ENCODE peak calls at places on chromosomes 7 and 10, in six cellular contexts. One of them, this sample, is unnamed.

GRCh38 chr7:66845382-66846095 is 75.5 kb upstream of the TMEM248 start:
- DNase-seq in GM12865: no peak
- DNase-seq in fibroblast of lung: peak; percentile 1
- DNase-seq in fibroblast of mammary gland: no peak
- DNase-seq in bronchial epithelial cell: no peak
- DNase-seq in sigmoid colon: no peak
- DNase-seq in this sample: no peak

GRCh38 chr7:15972767-15973362 is 286.4 kb upstream of the MEOX2 start:
- DNase-seq in GM12865: no peak
- DNase-seq in fibroblast of lung: peak; percentile 45
- DNase-seq in fibroblast of mammary gland: peak; percentile 45
- DNase-seq in bronchial epithelial cell: peak; percentile 24
- DNase-seq in sigmoid colon: no peak
- DNase-seq in this sample: peak; percentile 57

GRCh38 chr10:69321865-69322264 is 43.6 kb downstream of the HK1 start:
- DNase-seq in GM12865: no peak
- DNase-seq in fibroblast of lung: peak; percentile 44
- DNase-seq in fibroblast of mammary gland: no peak
- DNase-seq in bronchial epithelial cell: no peak
- DNase-seq in sigmoid colon: no peak
- DNase-seq in this sample: peak; percentile 57

GRCh38 chr10:76403876-76404275 is 972.5 kb downstream of the LRMDA start:
- DNase-seq in GM12865: no peak
- DNase-seq in fibroblast of lung: peak; percentile 69
- DNase-seq in fibroblast of mammary gland: peak; percentile 68
- DNase-seq in bronchial epithelial cell: peak; percentile 55
- DNase-seq in sigmoid colon: no peak
- DNase-seq in this sample: no peak

GRCh38 chr10:48780341-48780740 is 95.7 kb downstream of the WDFY4 start:
- DNase-seq in GM12865: no peak
- DNase-seq in fibroblast of lung: no peak
- DNase-seq in fibroblast of mammary gland: no peak
- DNase-seq in bronchial epithelial cell: no peak
- DNase-seq in sigmoid colon: no peak
- DNase-seq in this sample: no peak

GRCh38 chr7:10577866-10578374 is 395.8 kb upstream of the PHF14 start:
- DNase-seq in GM12865: no peak
- DNase-seq in fibroblast of lung: no peak
- DNase-seq in fibroblast of mammary gland: no peak
- DNase-seq in bronchial epithelial cell: no peak
- DNase-seq in sigmoid colon: no peak
- DNase-seq in this sample: no peak

GRCh38 chr10:338176-339037 is 203.2 kb downstream of the ZMYND11 start:
- DNase-seq in GM12865: no peak
- DNase-seq in fibroblast of lung: peak; percentile 69
- DNase-seq in fibroblast of mammary gland: peak; percentile 60
- DNase-seq in bronchial epithelial cell: peak; percentile 91
- DNase-seq in sigmoid colon: no peak
- DNase-seq in this sample: no peak

GRCh38 chr7:154569916-154570315 is 433.0 kb downstream of the PAXIP1 start:
- DNase-seq in GM12865: no peak
- DNase-seq in fibroblast of lung: no peak
- DNase-seq in fibroblast of mammary gland: no peak
- DNase-seq in bronchial epithelial cell: no peak
- DNase-seq in sigmoid colon: no peak
- DNase-seq in this sample: no peak

GRCh38 chr7:121960678-121961461 is 87.9 kb downstream of the PTPRZ1 start:
- DNase-seq in GM12865: no peak
- DNase-seq in fibroblast of lung: peak; percentile 37
- DNase-seq in fibroblast of mammary gland: peak; percentile 84
- DNase-seq in bronchial epithelial cell: peak; percentile 97
- DNase-seq in sigmoid colon: no peak
- DNase-seq in this sample: peak; percentile 74

GRCh38 chr7:46975493-46975892 is 606.4 kb downstream of the TNS3 start:
- DNase-seq in GM12865: no peak
- DNase-seq in fibroblast of lung: no peak
- DNase-seq in fibroblast of mammary gland: no peak
- DNase-seq in bronchial epithelial cell: no peak
- DNase-seq in sigmoid colon: no peak
- DNase-seq in this sample: no peak

GRCh38 chr7:131602304-131602993 is 46.0 kb upstream of the PODXL start:
- DNase-seq in GM12865: no peak
- DNase-seq in fibroblast of lung: no peak
- DNase-seq in fibroblast of mammary gland: no peak
- DNase-seq in bronchial epithelial cell: no peak
- DNase-seq in sigmoid colon: no peak
- DNase-seq in this sample: no peak

GRCh38 chr10:58212622-58213021 is 55.1 kb downstream of the IPMK start:
- DNase-seq in GM12865: no peak
- DNase-seq in fibroblast of lung: no peak
- DNase-seq in fibroblast of mammary gland: no peak
- DNase-seq in bronchial epithelial cell: no peak
- DNase-seq in sigmoid colon: no peak
- DNase-seq in this sample: no peak

GRCh38 chr10:34319197-34319846 is 495.8 kb downstream of the PARD3 start:
- DNase-seq in GM12865: no peak
- DNase-seq in fibroblast of lung: peak; percentile 99
- DNase-seq in fibroblast of mammary gland: peak; percentile 95
- DNase-seq in bronchial epithelial cell: peak; percentile 97
- DNase-seq in sigmoid colon: no peak
- DNase-seq in this sample: peak; percentile 97

GRCh38 chr10:104485632-104486031 is 132.0 kb downstream of the CFAP58 start:
- DNase-seq in GM12865: no peak
- DNase-seq in fibroblast of lung: no peak
- DNase-seq in fibroblast of mammary gland: no peak
- DNase-seq in bronchial epithelial cell: no peak
- DNase-seq in sigmoid colon: no peak
- DNase-seq in this sample: no peak

GRCh38 chr7:70408477-70408876 is 723.5 kb upstream of the GALNT17 start:
- DNase-seq in GM12865: no peak
- DNase-seq in fibroblast of lung: no peak
- DNase-seq in fibroblast of mammary gland: no peak
- DNase-seq in bronchial epithelial cell: no peak
- DNase-seq in sigmoid colon: no peak
- DNase-seq in this sample: no peak

GRCh38 chr7:44121761-44122420 is 1.5 kb downstream of the POLD2 start:
- DNase-seq in GM12865: no peak
- DNase-seq in fibroblast of lung: no peak
- DNase-seq in fibroblast of mammary gland: no peak
- DNase-seq in bronchial epithelial cell: no peak
- DNase-seq in sigmoid colon: no peak
- DNase-seq in this sample: no peak

GRCh38 chr7:46054290-46054689 is 133.2 kb upstream of the IGFBP3 start:
- DNase-seq in GM12865: no peak
- DNase-seq in fibroblast of lung: no peak
- DNase-seq in fibroblast of mammary gland: no peak
- DNase-seq in bronchial epithelial cell: no peak
- DNase-seq in sigmoid colon: no peak
- DNase-seq in this sample: no peak

GRCh38 chr7:154777489-154777888 is 225.4 kb downstream of the PAXIP1 start:
- DNase-seq in GM12865: no peak
- DNase-seq in fibroblast of lung: no peak
- DNase-seq in fibroblast of mammary gland: no peak
- DNase-seq in bronchial epithelial cell: no peak
- DNase-seq in sigmoid colon: no peak
- DNase-seq in this sample: no peak

GRCh38 chr7:17690030-17690429 is 250.3 kb downstream of the SNX13 start:
- DNase-seq in GM12865: peak; percentile 38
- DNase-seq in fibroblast of lung: peak; percentile 95
- DNase-seq in fibroblast of mammary gland: peak; percentile 98
- DNase-seq in bronchial epithelial cell: peak; percentile 76
- DNase-seq in sigmoid colon: no peak
- DNase-seq in this sample: peak; percentile 99

GRCh38 chr10:88243847-88244730 is 339.0 kb downstream of the RNLS start:
- DNase-seq in GM12865: no peak
- DNase-seq in fibroblast of lung: peak; percentile 89
- DNase-seq in fibroblast of mammary gland: peak; percentile 79
- DNase-seq in bronchial epithelial cell: no peak
- DNase-seq in sigmoid colon: no peak
- DNase-seq in this sample: peak; percentile 75

GRCh38 chr7:16650266-16650665 is 4.3 kb downstream of the BZW2 start:
- DNase-seq in GM12865: no peak
- DNase-seq in fibroblast of lung: no peak
- DNase-seq in fibroblast of mammary gland: no peak
- DNase-seq in bronchial epithelial cell: peak; percentile 84
- DNase-seq in sigmoid colon: no peak
- DNase-seq in this sample: no peak

GRCh38 chr7:98745722-98746318 is 124.0 kb downstream of the TMEM130 start:
- DNase-seq in GM12865: peak; percentile 79
- DNase-seq in fibroblast of lung: peak; percentile 18
- DNase-seq in fibroblast of mammary gland: peak; percentile 24
- DNase-seq in bronchial epithelial cell: peak; percentile 48
- DNase-seq in sigmoid colon: no peak
- DNase-seq in this sample: peak; percentile 42

GRCh38 chr10:129058664-129059155 is 408.3 kb upstream of the MGMT start:
- DNase-seq in GM12865: no peak
- DNase-seq in fibroblast of lung: no peak
- DNase-seq in fibroblast of mammary gland: no peak
- DNase-seq in bronchial epithelial cell: no peak
- DNase-seq in sigmoid colon: no peak
- DNase-seq in this sample: no peak

DNA sequence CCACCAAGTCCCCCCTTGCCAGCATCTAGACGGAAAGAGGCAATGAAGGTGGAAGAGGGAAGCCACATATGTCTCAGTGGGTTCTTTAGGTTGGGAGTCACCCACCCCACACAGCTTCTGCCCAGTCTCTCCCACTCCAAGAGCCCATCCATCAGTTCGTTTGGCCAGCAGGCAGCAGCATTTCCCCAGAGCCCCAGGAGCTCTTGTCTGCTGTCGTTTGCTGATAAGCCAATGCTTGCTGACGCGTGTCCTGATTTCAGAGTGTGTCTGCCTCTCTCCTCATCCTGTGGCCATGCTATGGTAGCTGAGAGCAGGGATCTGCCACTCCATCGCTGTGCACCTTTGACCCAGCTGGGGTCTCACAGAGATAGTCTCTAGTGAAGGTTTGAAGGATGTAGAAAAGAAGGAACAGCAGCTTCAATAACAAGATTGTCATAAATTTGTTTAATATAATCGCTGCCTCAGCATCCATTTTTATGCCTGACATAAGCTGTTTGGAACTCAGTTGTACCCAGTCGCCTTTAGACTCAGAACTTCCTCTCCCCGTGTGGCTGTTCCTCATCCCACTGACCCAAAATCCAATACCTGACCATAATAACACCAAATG is 39.4 kb upstream of the GDF10 start:
- DNase-seq in GM12865: no peak
- DNase-seq in fibroblast of lung: no peak
- DNase-seq in fibroblast of mammary gland: no peak
- DNase-seq in bronchial epithelial cell: no peak
- DNase-seq in sigmoid colon: no peak
- DNase-seq in this sample: no peak
- TF ChIP-seq CTCF in GM12865: no peak
- TF ChIP-seq CTCF in fibroblast of lung: no peak
- TF ChIP-seq CTCF in fibroblast of mammary gland: no peak
- TF ChIP-seq CTCF in bronchial epithelial cell: no peak
- TF ChIP-seq CTCF in sigmoid colon: no peak
- TF ChIP-seq CTCF in this sample: peak; percentile 9

DNA sequence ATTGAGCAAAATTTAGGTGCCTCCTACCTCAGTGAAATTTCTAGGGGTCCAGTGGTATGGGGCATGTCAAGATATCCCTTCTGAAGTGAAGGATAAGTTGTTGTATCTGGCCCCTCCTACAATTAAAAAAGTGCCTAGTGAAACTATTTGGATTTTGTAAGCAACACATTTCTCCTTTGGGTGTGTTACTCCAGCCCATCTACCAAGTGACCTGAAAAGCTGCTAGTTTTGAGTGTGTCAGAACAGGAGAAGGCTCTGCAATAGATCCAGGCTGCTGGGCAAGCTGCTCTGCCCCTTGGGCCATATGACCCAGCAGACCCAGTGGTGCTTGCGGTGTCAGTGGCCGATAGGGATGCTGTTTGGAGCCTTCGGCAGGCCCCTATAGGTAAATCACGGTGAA is 46.0 kb downstream of the PTPRE start:
- DNase-seq in GM12865: no peak
- DNase-seq in fibroblast of lung: no peak
- DNase-seq in fibroblast of mammary gland: no peak
- DNase-seq in bronchial epithelial cell: no peak
- DNase-seq in sigmoid colon: no peak
- DNase-seq in this sample: no peak
- H3K4me3 ChIP-seq in GM12865: no peak overlapping the region
- H3K4me3 ChIP-seq in fibroblast of lung: no peak overlapping the region
- H3K4me3 ChIP-seq in fibroblast of mammary gland: no peak overlapping the region
- H3K4me3 ChIP-seq in bronchial epithelial cell: no peak overlapping the region
- H3K4me3 ChIP-seq in sigmoid colon: no peak overlapping the region
- H3K4me3 ChIP-seq in this sample: no peak overlapping the region

DNA sequence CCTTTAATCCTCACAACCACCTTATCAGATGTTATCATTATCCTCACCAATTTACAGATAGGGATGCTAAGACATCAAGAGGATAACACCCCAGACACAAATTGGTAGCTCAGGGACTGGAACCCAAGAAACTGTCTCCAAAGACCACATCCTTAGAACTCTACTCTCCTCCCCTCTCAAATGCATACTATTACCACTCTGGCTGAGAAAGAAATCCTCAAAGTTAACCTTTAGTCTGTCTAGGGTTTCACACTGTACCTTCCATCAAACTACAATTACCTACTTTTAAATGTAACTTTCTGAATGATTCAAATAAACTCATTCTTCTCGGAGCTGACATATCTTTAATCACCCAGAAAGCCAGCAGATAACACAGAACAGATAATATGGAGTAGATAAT is 6.6 kb downstream of the EZH2 start:
- DNase-seq in GM12865: no peak
- DNase-seq in fibroblast of lung: no peak
- DNase-seq in fibroblast of mammary gland: no peak
- DNase-seq in bronchial epithelial cell: no peak
- DNase-seq in sigmoid colon: no peak
- DNase-seq in this sample: no peak
- TF ChIP-seq CTCF in GM12865: no peak
- TF ChIP-seq CTCF in fibroblast of lung: no peak
- TF ChIP-seq CTCF in fibroblast of mammary gland: no peak
- TF ChIP-seq CTCF in bronchial epithelial cell: no peak
- TF ChIP-seq CTCF in sigmoid colon: no peak
- TF ChIP-seq CTCF in this sample: no peak

GRCh38 chr7:52017802-52018679 is 701.4 kb upstream of the COBL start:
- DNase-seq in GM12865: peak; percentile 1
- DNase-seq in fibroblast of lung: no peak
- DNase-seq in fibroblast of mammary gland: no peak
- DNase-seq in bronchial epithelial cell: no peak
- DNase-seq in sigmoid colon: no peak
- DNase-seq in this sample: no peak
- H3K4me3 ChIP-seq in GM12865: no peak overlapping the region
- H3K4me3 ChIP-seq in fibroblast of lung: no peak overlapping the region
- H3K4me3 ChIP-seq in fibroblast of mammary gland: no peak overlapping the region
- H3K4me3 ChIP-seq in bronchial epithelial cell: no peak overlapping the region
- H3K4me3 ChIP-seq in sigmoid colon: no peak overlapping the region
- H3K4me3 ChIP-seq in this sample: no peak overlapping the region

DNA sequence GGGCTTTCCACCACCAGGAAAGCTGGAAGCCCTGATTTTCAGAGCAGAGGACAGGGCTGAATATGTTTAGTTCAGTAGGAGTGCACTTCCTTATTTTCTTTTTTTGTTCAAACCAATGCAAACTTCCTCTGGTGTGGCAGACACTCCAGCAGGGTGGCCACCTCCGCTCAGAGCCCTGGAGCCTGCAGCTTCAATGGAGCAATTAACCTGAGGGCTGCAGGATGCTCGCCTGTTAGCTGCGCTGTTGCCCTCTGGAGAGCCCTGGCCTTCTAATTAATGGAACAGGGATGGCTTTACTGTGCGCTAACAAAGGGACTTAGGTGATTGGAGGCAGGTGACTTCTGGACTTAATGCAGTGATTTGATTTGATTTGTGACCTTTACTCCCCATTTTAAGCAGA is 122.8 kb upstream of the CTBP2 start:
- DNase-seq in GM12865: no peak
- DNase-seq in fibroblast of lung: no peak
- DNase-seq in fibroblast of mammary gland: no peak
- DNase-seq in bronchial epithelial cell: no peak
- DNase-seq in sigmoid colon: no peak
- DNase-seq in this sample: no peak
- TF ChIP-seq CTCF in GM12865: no peak
- TF ChIP-seq CTCF in fibroblast of lung: no peak
- TF ChIP-seq CTCF in fibroblast of mammary gland: no peak
- TF ChIP-seq CTCF in bronchial epithelial cell: no peak
- TF ChIP-seq CTCF in sigmoid colon: no peak
- TF ChIP-seq CTCF in this sample: no peak

This sample was measured in choroid plexus epithelial cell.